ENCODE peak calls at places on chromosome 13, in seven cellular contexts. Z is ovary; T is body of pancreas; N is neuronal stem cell; D is fibroblast of the conjunctiva; X is activated CD4-positive, alpha-beta T cell treated with anti-CD3 and anti-CD28 coated beads for 48 hours; G is T-helper 17 cell. B is an unnamed sample.

GRCh38 chr13:114116734-114117133 is 15.7 kb downstream of the RASA3 start:
- DNase-seq in T (no peak), N (no peak), X (no peak), D (no peak), G (no peak), Z (peak), B (no peak)

GRCh38 chr13:23820530-23820929 is 68.7 kb downstream of the MIPEP start:
- DNase-seq in G (no peak), N (no peak), T (no peak), Z (no peak), X (no peak), D (no peak), B (no peak)

GRCh38 chr13:37429976-37430375 is 168.6 kb downstream of the POSTN start:
- DNase-seq in G (no peak), T (no peak), Z (no peak), D (peak), X (no peak), N (no peak), B (no peak)

GRCh38 chr13:36026556-36026955 is 104.6 kb downstream of the DCLK1 start:
- DNase-seq in Z (no peak), N (no peak), D (no peak), T (no peak), G (no peak), X (no peak), B (no peak)

GRCh38 chr13:112956516-112957294 is 12.3 kb upstream of the MCF2L start:
- DNase-seq in N (peak), D (no peak), T (no peak), X (no peak), Z (no peak), G (no peak), B (no peak)

GRCh38 chr13:76943646-76944045 is 4.7 kb upstream of the ACOD1 start:
- DNase-seq in D (no peak), Z (no peak), N (no peak), T (no peak), G (no peak), X (no peak), B (no peak)

GRCh38 chr13:45352031-45352430 is 11.0 kb upstream of the TPT1 start:
- DNase-seq in D (no peak), G (no peak), N (no peak), Z (no peak), T (no peak), X (no peak), B (no peak)

GRCh38 chr13:19781526-19781925 is 1.2 kb downstream of the PSPC1 start:
- DNase-seq in N (no peak), Z (no peak), G (no peak), X (peak), T (no peak), D (no peak), B (no peak)

GRCh38 chr13:96200810-96201209 is 110.9 kb downstream of the HS6ST3 start:
- DNase-seq in T (no peak), G (no peak), X (no peak), D (no peak), N (no peak), Z (no peak), B (no peak)

GRCh38 chr13:99178636-99179035 is 22.0 kb upstream of the UBAC2 start:
- DNase-seq in G (no peak), X (no peak), T (no peak), N (no peak), D (no peak), Z (no peak), B (no peak)

GRCh38 chr13:42272115-42272756 is at the start of gene AKAP11:
- DNase-seq in X (peak), N (no peak), T (peak), G (peak), Z (no peak), D (no peak), B (peak)

GRCh38 chr13:114141261-114141996 is 9.0 kb upstream of the RASA3 start:
- DNase-seq in T (no peak), D (no peak), N (no peak), Z (no peak), G (no peak), X (no peak), B (no peak)

GRCh38 chr13:50129065-50129922 is 114.0 kb downstream of the KCNRG start:
- DNase-seq in T (no peak), Z (no peak), D (no peak), G (peak), N (peak), X (no peak), B (no peak)

GRCh38 chr13:23799945-23800344 is 89.3 kb downstream of the MIPEP start:
- DNase-seq in D (no peak), T (no peak), G (no peak), X (peak), N (no peak), Z (no peak), B (no peak)

GRCh38 chr13:34864650-34865049 is 77.4 kb upstream of the NBEA start:
- DNase-seq in T (no peak), G (no peak), D (no peak), X (no peak), Z (no peak), N (no peak), B (no peak)

GRCh38 chr13:34148359-34148758 is 330.4 kb downstream of the RFC3 start:
- DNase-seq in D (no peak), G (no peak), T (no peak), Z (no peak), N (no peak), X (no peak), B (no peak)

GRCh38 chr13:43446126-43446525 is 340.6 kb downstream of the ENOX1 start:
- DNase-seq in Z (no peak), N (no peak), T (no peak), G (no peak), D (no peak), X (no peak), B (no peak)

GRCh38 chr13:61136101-61136500 is 279.5 kb downstream of the PCDH20 start:
- DNase-seq in X (no peak), N (no peak), G (no peak), Z (no peak), D (no peak), T (no peak), B (no peak)

GRCh38 chr13:41398494-41399190 is 58.7 kb upstream of the RGCC start:
- DNase-seq in D (no peak), X (no peak), N (no peak), G (no peak), T (no peak), Z (no peak), B (no peak)

GRCh38 chr13:110254751-110255553 is 52.0 kb downstream of the COL4A1 start:
- DNase-seq in Z (no peak), G (no peak), X (no peak), T (no peak), D (no peak), N (no peak), B (no peak)

GRCh38 chr13:49649963-49650312 is 21.6 kb downstream of the ARL11 start:
- DNase-seq in X (no peak), T (no peak), N (no peak), D (no peak), Z (no peak), G (no peak), B (no peak)

GRCh38 chr13:114100446-114101320 is 31.7 kb downstream of the RASA3 start:
- DNase-seq in T (peak), G (no peak), N (no peak), D (no peak), X (no peak), Z (peak), B (peak)

GRCh38 chr13:113013878-113014751 is 45.1 kb downstream of the MCF2L start:
- DNase-seq in D (no peak), N (no peak), G (no peak), X (no peak), Z (no peak), T (no peak), B (peak)

GRCh38 chr13:23852351-23852750 is 36.8 kb downstream of the MIPEP start:
- DNase-seq in Z (no peak), D (no peak), T (no peak), N (no peak), X (no peak), G (no peak), B (no peak)